ENCODE peak calls at places on chromosomes 6 and 20, in seven cellular contexts. M is activated CD8-positive, alpha-beta memory T cell treated with anti-CD3 and anti-CD28 coated beads for 48 hours; K is iris pigment epithelial cell; Q is glomerular endothelial cell; O is NCI-H2081 treated with DMSO at 0.1 percent for 48 hours; W is choroid plexus epithelial cell; R is HEK293T. C is an unnamed sample.

GRCh38 chr20:41344477-41344876 is 3.9 kb downstream of the LPIN3 start:
- DNase-seq in M (no peak), K (no peak), Q (no peak), O (no peak), W (no peak), R (no peak), C (no peak)

GRCh38 chr6:136084403-136084802 is 165.7 kb downstream of the MTFR2 start:
- DNase-seq in M (no peak), K (peak), Q (no peak), O (no peak), W (peak), R (no peak), C (no peak)

GRCh38 chr20:60046011-60046413 is 87.8 kb downstream of the CDH26 start:
- DNase-seq in M (no peak), K (peak), Q (no peak), O (no peak), W (peak), R (no peak), C (no peak)

GRCh38 chr20:61866165-61866564 is 199.5 kb downstream of the TAF4 start:
- DNase-seq in M (no peak), K (no peak), Q (no peak), O (no peak), W (no peak), R (no peak), C (no peak)

GRCh38 chr6:44316481-44316880 is 3.3 kb upstream of the AARS2 start:
- DNase-seq in M (no peak), K (no peak), Q (no peak), O (no peak), W (no peak), R (no peak), C (no peak)

GRCh38 chr20:24303393-24303792 is 166.0 kb upstream of the SYNDIG1 start:
- DNase-seq in M (no peak), K (no peak), Q (no peak), O (no peak), W (peak), R (no peak), C (no peak)

GRCh38 chr6:110341671-110342304 is 16.4 kb downstream of the METTL24 start:
- DNase-seq in M (no peak), K (peak), Q (no peak), O (no peak), W (peak), R (peak), C (no peak)

GRCh38 chr6:13445005-13445743 is 42.2 kb downstream of the GFOD1 start:
- DNase-seq in M (no peak), K (peak), Q (no peak), O (peak), W (peak), R (peak), C (no peak)

GRCh38 chr6:161536141-161536735 is 262.4 kb upstream of the AGPAT4 start:
- DNase-seq in M (no peak), K (peak), Q (no peak), O (no peak), W (peak), R (no peak), C (no peak)

GRCh38 chr20:35953411-35954199 is 697 bp downstream of the SCAND1 start:
- DNase-seq in M (peak), K (peak), Q (no peak), O (no peak), W (peak), R (peak), C (no peak)

GRCh38 chr6:148455674-148456559 is 113.3 kb downstream of the SASH1 start:
- DNase-seq in M (no peak), K (no peak), Q (no peak), O (no peak), W (no peak), R (no peak), C (no peak)

GRCh38 chr6:160005861-160006540 is 37.1 kb downstream of the IGF2R start:
- DNase-seq in M (no peak), K (peak), Q (no peak), O (no peak), W (peak), R (no peak), C (no peak)

GRCh38 chr6:169945117-169945516 is 193.7 kb downstream of the ERMARD start:
- DNase-seq in M (no peak), K (no peak), Q (no peak), O (no peak), W (no peak), R (no peak), C (no peak)

GRCh38 chr20:11112837-11113236 is 439.0 kb upstream of the JAG1 start:
- DNase-seq in M (no peak), K (peak), Q (no peak), O (no peak), W (no peak), R (no peak), C (no peak)

GRCh38 chr20:33730946-33731692 is 677 bp upstream of the ZNF341 start:
- DNase-seq in M (no peak), K (no peak), Q (no peak), O (no peak), W (no peak), R (no peak), C (no peak)

GRCh38 chr6:16488813-16489212 is 250.4 kb downstream of the GMPR start:
- DNase-seq in M (no peak), K (no peak), Q (no peak), O (no peak), W (no peak), R (no peak), C (no peak)

GRCh38 chr20:17636523-17637412 is 45.3 kb downstream of the RRBP1 start:
- DNase-seq in M (no peak), K (no peak), Q (no peak), O (no peak), W (peak), R (no peak), C (no peak)

GRCh38 chr6:90458353-90459224 is 128.3 kb downstream of the MAP3K7 start:
- DNase-seq in M (no peak), K (no peak), Q (no peak), O (no peak), W (no peak), R (no peak), C (no peak)

GRCh38 chr6:50840112-50840813 is 21.6 kb downstream of the TFAP2B start:
- DNase-seq in M (no peak), K (no peak), Q (no peak), O (no peak), W (no peak), R (no peak), C (no peak)

GRCh38 chr20:47775039-47775438 is 10.2 kb downstream of the SULF2 start:
- DNase-seq in M (no peak), K (no peak), Q (no peak), O (no peak), W (no peak), R (no peak), C (no peak)

GRCh38 chr6:98836962-98837944 is 2.9 kb downstream of the POU3F2 start:
- DNase-seq in M (no peak), K (no peak), Q (no peak), O (no peak), W (no peak), R (no peak), C (no peak)

GRCh38 chr6:146041282-146041681 is 12.4 kb downstream of the GRM1 start:
- DNase-seq in M (no peak), K (peak), Q (peak), O (no peak), W (peak), R (peak), C (peak)

C was measured in iPS DF 6.9.